ENCODE peak calls at places on chromosomes 13 and 19, in six cellular contexts. J, F, I, W, Y and R are unnamed samples.

GRCh38 chr19:12065100-12065538 is 588 bp downstream of the ZNF844 start:
- DNase-seq in F (no peak), W (peak), Y (peak), I (peak), J (peak), R (peak)

GRCh38 chr13:109572389-109572788 is 214.0 kb downstream of the IRS2 start:
- DNase-seq in Y (peak), I (no peak), J (no peak), F (no peak), W (no peak), R (no peak)

GRCh38 chr13:63628310-63628709 is 2212.7 kb upstream of the PCDH20 start:
- DNase-seq in I (no peak), J (no peak), W (no peak), F (no peak), Y (no peak), R (no peak)

GRCh38 chr19:38649305-38650179 is 2.1 kb downstream of the ACTN4 start:
- DNase-seq in W (peak), J (peak), Y (peak), I (no peak), F (no peak), R (peak)

GRCh38 chr19:45505151-45505995 is 1.9 kb upstream of the VASP start:
- DNase-seq in F (no peak), Y (no peak), W (no peak), I (no peak), J (no peak), R (no peak)

GRCh38 chr13:102901056-102901455 is 55.2 kb downstream of the ERCC5 start:
- DNase-seq in I (no peak), F (no peak), Y (no peak), J (no peak), W (no peak), R (no peak)

GRCh38 chr19:54154603-54155345 is 4.7 kb downstream of the LENG1 start:
- DNase-seq in F (no peak), J (no peak), Y (no peak), I (no peak), W (no peak), R (no peak)

GRCh38 chr19:42596391-42597071 is 1.8 kb upstream of the CEACAM8 start:
- DNase-seq in F (peak), J (peak), W (peak), Y (peak), I (no peak), R (peak)

GRCh38 chr13:30145709-30146367 is 161.5 kb downstream of the KATNAL1 start:
- DNase-seq in W (no peak), F (no peak), Y (no peak), I (no peak), J (no peak), R (no peak)

GRCh38 chr19:54218960-54219661 is 3.7 kb downstream of the LILRB3 start:
- DNase-seq in F (no peak), J (no peak), I (no peak), W (no peak), Y (no peak), R (no peak)

GRCh38 chr19:18893573-18894253 is 2.2 kb downstream of the CERS1 start:
- DNase-seq in F (no peak), I (no peak), J (no peak), Y (no peak), W (no peak), R (no peak)

GRCh38 chr13:98984118-98984517 is 6.3 kb upstream of the DOCK9 start:
- DNase-seq in J (no peak), F (no peak), I (no peak), W (no peak), Y (no peak), R (no peak)

GRCh38 chr13:23443878-23444277 is 10.4 kb upstream of the SACS start:
- DNase-seq in F (no peak), I (no peak), Y (no peak), J (no peak), W (no peak), R (no peak)

GRCh38 chr13:51832471-51833152 is 12.4 kb downstream of the TMEM272 start:
- DNase-seq in I (no peak), W (peak), Y (peak), F (no peak), J (no peak), R (no peak)

GRCh38 chr13:25463496-25463895 is 91.7 kb downstream of the ATP8A2 start:
- DNase-seq in Y (no peak), W (no peak), F (no peak), J (no peak), I (no peak), R (no peak)

GRCh38 chr13:24389506-24389905 is 80.1 kb downstream of the C1QTNF9 start:
- DNase-seq in F (no peak), J (no peak), I (no peak), Y (no peak), W (no peak), R (no peak)

GRCh38 chr13:34847751-34848150 is 94.3 kb upstream of the NBEA start:
- DNase-seq in J (no peak), Y (peak), W (no peak), I (no peak), F (no peak), R (no peak)

GRCh38 chr13:76925115-76925514 is 23.2 kb upstream of the ACOD1 start:
- DNase-seq in W (no peak), F (no peak), J (no peak), I (no peak), Y (no peak), R (no peak)

GRCh38 chr19:14185158-14185557 is 20.8 kb downstream of the ADGRL1 start:
- DNase-seq in J (no peak), W (no peak), Y (no peak), F (no peak), I (no peak), R (no peak)

GRCh38 chr19:55676889-55677505 is 2.0 kb downstream of the EPN1 start:
- DNase-seq in Y (no peak), F (no peak), J (no peak), W (no peak), I (no peak), R (no peak)

GRCh38 chr13:84683448-84683847 is 801.2 kb upstream of the SLITRK1 start:
- DNase-seq in J (no peak), Y (no peak), I (no peak), F (no peak), W (no peak), R (no peak)

GRCh38 chr13:86810385-86810784 is 860.8 kb upstream of the SLITRK5 start:
- DNase-seq in J (no peak), W (no peak), I (no peak), Y (no peak), F (no peak), R (no peak)

GRCh38 chr13:35208587-35208986 is 266.5 kb downstream of the NBEA start:
- DNase-seq in W (no peak), Y (no peak), F (no peak), J (no peak), I (no peak), R (no peak)

GRCh38 chr19:41860419-41861097 is 503 bp downstream of the RPS19 start:
- DNase-seq in J (no peak), Y (no peak), W (no peak), F (no peak), I (no peak), R (no peak)

GRCh38 chr19:294341-294818 is 3.2 kb upstream of the PLPP2 start:
- DNase-seq in Y (no peak), I (no peak), W (no peak), F (peak), J (no peak), R (no peak)

GRCh38 chr13:25213716-25214115 is 41.6 kb upstream of the AMER2 start:
- DNase-seq in I (no peak), Y (no peak), J (no peak), W (no peak), F (no peak), R (no peak)

GRCh38 chr13:48938308-48938943 is 37.3 kb upstream of the FNDC3A start:
- DNase-seq in I (no peak), F (no peak), Y (no peak), J (no peak), W (no peak), R (no peak)

GRCh38 chr13:20193924-20194631 is 1.3 kb upstream of the GJB2 start:
- DNase-seq in J (no peak), Y (peak), F (no peak), W (no peak), I (no peak), R (no peak)

GRCh38 chr19:40716031-40716654 is 543 bp downstream of the COQ8B start:
- DNase-seq in F (peak), W (no peak), J (no peak), I (no peak), Y (no peak), R (no peak)

GRCh38 chr19:40717325-40717879 is 490 bp downstream of the ITPKC start:
- DNase-seq in F (no peak), W (no peak), I (no peak), J (peak), Y (no peak), R (peak)

GRCh38 chr19:40716655-40717324 is at the start of the genes COQ8B and ITPKC:
- DNase-seq in I (peak), J (peak), Y (peak), F (peak), W (peak), R (peak)

GRCh38 chr19:40714519-40715299 is 2.0 kb downstream of the COQ8B start:
- DNase-seq in Y (peak), J (peak), F (peak), W (peak), I (peak), R (peak)

GRCh38 chr19:40713939-40714338 is 2.7 kb downstream of the COQ8B start:
- DNase-seq in W (no peak), Y (no peak), J (no peak), F (no peak), I (no peak), R (no peak)
- H3K4me3 ChIP-seq in W (no peak), Y (no peak), J (no peak), F (no peak), I (peak), R (no peak)

GRCh38 chr19:33358408-33358807 is 15.1 kb upstream of the CEBPG start:
- DNase-seq in Y (no peak), I (no peak), J (no peak), W (no peak), F (no peak), R (no peak)
- H3K27ac ChIP-seq in Y (no peak), I (no peak), J (no peak), W (no peak), F (no peak), R (no peak)

DNA sequence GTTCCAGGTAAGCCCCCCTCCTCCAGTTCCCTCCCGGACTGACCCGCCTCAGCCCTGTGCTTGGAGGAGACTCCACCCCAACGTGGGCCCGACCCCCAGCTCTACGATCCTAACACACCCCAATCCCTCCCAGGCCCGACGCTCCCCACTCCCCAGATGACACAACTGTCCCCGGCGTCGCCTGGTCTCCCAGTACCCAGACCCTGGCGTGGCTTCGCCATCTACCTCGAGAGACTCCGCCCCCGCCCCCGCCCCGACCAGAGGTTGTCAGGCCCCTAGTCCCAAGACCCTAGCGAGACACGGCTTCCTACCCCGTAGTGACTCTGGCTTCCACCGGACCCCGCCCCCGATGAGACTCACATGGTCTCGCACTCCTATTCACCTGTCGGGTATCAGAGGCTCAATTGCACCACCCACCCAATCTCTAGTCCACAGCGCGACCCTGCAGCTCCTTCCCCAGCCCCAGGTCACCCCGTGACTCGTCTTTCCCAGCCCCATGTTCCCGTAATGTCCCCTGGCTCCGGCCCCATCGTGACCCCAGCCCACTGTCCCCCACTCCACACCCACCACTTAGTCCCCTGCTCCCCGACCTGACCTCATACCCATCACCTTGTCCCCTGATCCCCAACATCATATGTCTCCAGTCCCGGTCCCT is 2.9 kb downstream of the CD37 start:
- DNase-seq in F (no peak), Y (peak), I (no peak), J (no peak), W (no peak), R (no peak)
- TF ChIP-seq CTCF in F (no peak), Y (no peak), I (no peak), J (no peak), W (no peak), R (no peak)

GRCh38 chr13:42394361-42395065 is 122.6 kb downstream of the AKAP11 start:
- DNase-seq in Y (no peak), F (no peak), W (no peak), J (no peak), I (no peak), R (no peak)

GRCh38 chr13:42395066-42395821 is 123.3 kb downstream of the AKAP11 start:
- DNase-seq in Y (no peak), W (no peak), J (no peak), I (no peak), F (no peak), R (no peak)

GRCh38 chr13:42393573-42394360 is 121.8 kb downstream of the AKAP11 start:
- DNase-seq in J (no peak), I (no peak), Y (no peak), W (no peak), F (no peak), R (no peak)

GRCh38 chr13:42392180-42392579 is 120.2 kb downstream of the AKAP11 start:
- DNase-seq in I (no peak), W (no peak), J (no peak), F (no peak), Y (no peak), R (no peak)

GRCh38 chr13:42392706-42393572 is 121.0 kb downstream of the AKAP11 start:
- DNase-seq in F (no peak), I (no peak), J (no peak), Y (no peak), W (no peak), R (no peak)
- H3K4me3 ChIP-seq in F (no peak), I (no peak), J (no peak), Y (no peak), W (no peak), R (no peak)

GRCh38 chr13:114031631-114032030 is 57.8 kb upstream of the C13orf46 start:
- DNase-seq in W (no peak), J (no peak), I (no peak), Y (no peak), F (no peak), R (no peak)
- H3K27ac ChIP-seq in W (no peak), J (no peak), I (no peak), Y (no peak), F (no peak), R (no peak)

GRCh38 chr19:1308718-1309117 is 23.0 kb downstream of the EFNA2 start:
- DNase-seq in I (no peak), J (no peak), W (no peak), F (no peak), Y (no peak), R (no peak)
- TF ChIP-seq CTCF in I (no peak), J (no peak), W (no peak), F (peak), Y (no peak), R (no peak)

DNA sequence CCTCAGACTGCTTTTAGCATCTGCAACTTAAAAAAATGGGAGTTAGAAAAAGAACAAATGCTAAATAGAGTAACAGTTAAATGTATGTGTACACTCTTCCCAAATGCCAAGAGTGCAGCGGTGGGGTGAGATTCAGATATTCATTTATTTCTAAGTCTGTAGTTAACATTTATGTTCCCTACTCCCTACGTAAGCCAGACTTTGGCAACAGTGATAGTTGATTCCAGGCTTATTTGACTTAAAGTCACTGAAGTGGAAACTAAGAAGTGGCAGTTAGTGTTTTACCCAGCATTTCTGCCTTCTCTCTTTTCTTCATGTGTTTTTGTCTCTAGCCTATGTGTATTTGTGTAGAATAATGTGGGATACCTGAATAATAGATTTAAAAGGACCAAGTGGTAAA is 4.5 kb downstream of the MIR17HG start:
- DNase-seq in Y (no peak), F (no peak), I (no peak), J (no peak), W (no peak), R (no peak)
- H3K4me3 ChIP-seq in Y (peak), F (no peak), I (no peak), J (no peak), W (no peak), R (no peak)

GRCh38 chr13:41916173-41916954 is 44.5 kb downstream of the VWA8 start:
- DNase-seq in J (no peak), F (no peak), W (no peak), Y (no peak), I (no peak), R (no peak)
- H3K27ac ChIP-seq in J (no peak), F (peak), W (peak), Y (no peak), I (peak), R (no peak)

DNA sequence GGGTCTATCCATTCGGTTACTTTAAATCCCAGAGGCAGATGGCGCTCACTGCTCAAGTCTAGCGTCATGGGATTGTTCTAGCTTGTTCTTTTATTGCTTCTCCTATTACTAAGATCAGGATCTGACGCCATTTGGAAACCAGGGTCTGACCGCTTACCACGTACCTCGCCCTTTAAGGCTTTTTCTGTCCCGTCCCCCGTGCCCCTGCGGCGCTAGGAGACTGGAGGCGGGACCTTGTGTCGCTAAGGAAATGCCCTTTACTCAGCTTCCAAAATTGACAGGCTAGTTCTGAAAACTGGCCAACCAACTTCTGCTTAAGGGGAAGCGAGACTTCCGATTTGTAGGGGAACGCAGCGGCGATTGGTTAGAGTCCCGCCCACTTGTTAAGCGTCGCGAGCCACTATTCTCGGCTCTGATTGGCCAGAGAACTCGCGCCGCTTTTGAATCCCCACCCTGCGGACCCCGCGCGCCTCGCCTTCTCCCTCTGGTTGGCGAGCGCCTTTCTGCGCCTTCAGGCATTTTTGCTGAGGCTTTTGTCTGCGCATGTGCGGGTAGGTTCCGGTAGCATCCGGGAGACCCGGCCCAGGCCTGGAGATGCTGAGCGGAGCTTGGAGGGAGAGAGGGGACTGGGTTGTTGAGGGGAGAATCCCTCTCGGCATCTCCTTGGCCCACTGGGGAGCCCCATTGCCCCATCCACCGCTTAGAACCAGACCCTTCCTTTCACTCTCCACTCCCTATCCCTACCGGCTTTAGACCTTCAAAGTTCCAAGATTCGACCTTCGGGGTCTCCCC is 3.9 kb upstream of the C19orf84 start:
- DNase-seq in J (peak), F (peak), I (peak), W (peak), Y (peak), R (peak)
- TF ChIP-seq CTCF in J (no peak), F (peak), I (no peak), W (no peak), Y (no peak), R (no peak)